ENCODE peak calls at places on chromosomes 2 and 18, in ten cellular contexts. One of them, this sample, is unnamed.
A peak's percentile ranks its signal among the peaks of the same experiment; 100 is the strongest.

GRCh38 chr2:67256892-67257291 is 140.2 kb upstream of the ETAA1 start:
- DNase-seq in DND-41: no peak
- DNase-seq in foreskin fibroblast: no peak
- DNase-seq in pancreas: no peak
- DNase-seq in HFF-Myc: peak; percentile 32
- DNase-seq in dorsolateral prefrontal cortex: no peak
- DNase-seq in epithelial cell of proximal tubule: no peak
- DNase-seq in fibroblast of pulmonary artery: peak; percentile 35
- DNase-seq in lung: no peak
- DNase-seq in CD8-positive, alpha-beta T cell: no peak
- DNase-seq in this sample: peak; percentile 53

GRCh38 chr2:235478609-235479008 is 15.2 kb upstream of the AGAP1 start:
- DNase-seq in DND-41: no peak
- DNase-seq in foreskin fibroblast: no peak
- DNase-seq in pancreas: no peak
- DNase-seq in HFF-Myc: no peak
- DNase-seq in dorsolateral prefrontal cortex: no peak
- DNase-seq in epithelial cell of proximal tubule: no peak
- DNase-seq in fibroblast of pulmonary artery: no peak
- DNase-seq in lung: no peak
- DNase-seq in CD8-positive, alpha-beta T cell: no peak
- DNase-seq in this sample: no peak

GRCh38 chr2:46657042-46657504 is 177.7 kb downstream of the TMEM247 start:
- DNase-seq in DND-41: no peak
- DNase-seq in foreskin fibroblast: peak; percentile 63
- DNase-seq in pancreas: no peak
- DNase-seq in HFF-Myc: no peak
- DNase-seq in dorsolateral prefrontal cortex: no peak
- DNase-seq in epithelial cell of proximal tubule: no peak
- DNase-seq in fibroblast of pulmonary artery: peak; percentile 89
- DNase-seq in lung: peak; percentile 75
- DNase-seq in CD8-positive, alpha-beta T cell: no peak
- DNase-seq in this sample: no peak

GRCh38 chr2:97742381-97742847 is 29.0 kb downstream of the ZAP70 start:
- DNase-seq in DND-41: no peak
- DNase-seq in foreskin fibroblast: peak; percentile 40
- DNase-seq in pancreas: no peak
- DNase-seq in HFF-Myc: no peak
- DNase-seq in dorsolateral prefrontal cortex: no peak
- DNase-seq in epithelial cell of proximal tubule: no peak
- DNase-seq in fibroblast of pulmonary artery: no peak
- DNase-seq in lung: no peak
- DNase-seq in CD8-positive, alpha-beta T cell: no peak
- DNase-seq in this sample: no peak

GRCh38 chr2:241967745-241968144 is 98.2 kb downstream of the RTP5 start:
- DNase-seq in DND-41: no peak
- DNase-seq in foreskin fibroblast: no peak
- DNase-seq in pancreas: no peak
- DNase-seq in HFF-Myc: no peak
- DNase-seq in dorsolateral prefrontal cortex: no peak
- DNase-seq in epithelial cell of proximal tubule: no peak
- DNase-seq in fibroblast of pulmonary artery: no peak
- DNase-seq in lung: no peak
- DNase-seq in CD8-positive, alpha-beta T cell: no peak
- DNase-seq in this sample: no peak

GRCh38 chr18:10045296-10045891 is 131.6 kb downstream of the VAPA start:
- DNase-seq in DND-41: no peak
- DNase-seq in foreskin fibroblast: no peak
- DNase-seq in pancreas: no peak
- DNase-seq in HFF-Myc: no peak
- DNase-seq in dorsolateral prefrontal cortex: no peak
- DNase-seq in epithelial cell of proximal tubule: no peak
- DNase-seq in fibroblast of pulmonary artery: no peak
- DNase-seq in lung: no peak
- DNase-seq in CD8-positive, alpha-beta T cell: no peak
- DNase-seq in this sample: no peak

GRCh38 chr2:112626604-112627059 is 19.1 kb upstream of the SLC20A1 start:
- DNase-seq in DND-41: peak; percentile 76
- DNase-seq in foreskin fibroblast: peak; percentile 78
- DNase-seq in pancreas: peak; percentile 35
- DNase-seq in HFF-Myc: no peak
- DNase-seq in dorsolateral prefrontal cortex: peak; percentile 88
- DNase-seq in epithelial cell of proximal tubule: no peak
- DNase-seq in fibroblast of pulmonary artery: peak; percentile 79
- DNase-seq in lung: peak; percentile 54
- DNase-seq in CD8-positive, alpha-beta T cell: peak; percentile 87
- DNase-seq in this sample: no peak

GRCh38 chr18:68925268-68925667 is 127.4 kb downstream of the CCDC102B start:
- DNase-seq in DND-41: no peak
- DNase-seq in foreskin fibroblast: no peak
- DNase-seq in pancreas: no peak
- DNase-seq in HFF-Myc: no peak
- DNase-seq in dorsolateral prefrontal cortex: no peak
- DNase-seq in epithelial cell of proximal tubule: no peak
- DNase-seq in fibroblast of pulmonary artery: peak; percentile 11
- DNase-seq in lung: no peak
- DNase-seq in CD8-positive, alpha-beta T cell: no peak
- DNase-seq in this sample: no peak

GRCh38 chr2:160630801-160631590 is 137.4 kb upstream of the RBMS1 start:
- DNase-seq in DND-41: no peak
- DNase-seq in foreskin fibroblast: no peak
- DNase-seq in pancreas: no peak
- DNase-seq in HFF-Myc: no peak
- DNase-seq in dorsolateral prefrontal cortex: no peak
- DNase-seq in epithelial cell of proximal tubule: no peak
- DNase-seq in fibroblast of pulmonary artery: no peak
- DNase-seq in lung: no peak
- DNase-seq in CD8-positive, alpha-beta T cell: no peak
- DNase-seq in this sample: no peak

GRCh38 chr2:15594291-15595256 is 2.9 kb downstream of the DDX1 start:
- DNase-seq in DND-41: no peak
- DNase-seq in foreskin fibroblast: no peak
- DNase-seq in pancreas: no peak
- DNase-seq in HFF-Myc: no peak
- DNase-seq in dorsolateral prefrontal cortex: no peak
- DNase-seq in epithelial cell of proximal tubule: no peak
- DNase-seq in fibroblast of pulmonary artery: no peak
- DNase-seq in lung: no peak
- DNase-seq in CD8-positive, alpha-beta T cell: no peak
- DNase-seq in this sample: no peak

GRCh38 chr2:69185807-69186206 is 172.8 kb downstream of the ANTXR1 start:
- DNase-seq in DND-41: no peak
- DNase-seq in foreskin fibroblast: no peak
- DNase-seq in pancreas: no peak
- DNase-seq in HFF-Myc: no peak
- DNase-seq in dorsolateral prefrontal cortex: no peak
- DNase-seq in epithelial cell of proximal tubule: no peak
- DNase-seq in fibroblast of pulmonary artery: no peak
- DNase-seq in lung: no peak
- DNase-seq in CD8-positive, alpha-beta T cell: no peak
- DNase-seq in this sample: peak; percentile 45
- TF ChIP-seq CTCF in DND-41: no peak
- TF ChIP-seq CTCF in foreskin fibroblast: no peak
- TF ChIP-seq CTCF in pancreas: no peak
- TF ChIP-seq CTCF in HFF-Myc: no peak
- TF ChIP-seq CTCF in dorsolateral prefrontal cortex: no peak
- TF ChIP-seq CTCF in epithelial cell of proximal tubule: no peak
- TF ChIP-seq CTCF in fibroblast of pulmonary artery: no peak
- TF ChIP-seq CTCF in lung: no peak
- TF ChIP-seq CTCF in CD8-positive, alpha-beta T cell: no peak
- TF ChIP-seq CTCF in this sample: no peak

GRCh38 chr2:236847538-236848263 is 238.0 kb upstream of the COPS8 start:
- DNase-seq in DND-41: no peak
- DNase-seq in foreskin fibroblast: no peak
- DNase-seq in pancreas: no peak
- DNase-seq in HFF-Myc: no peak
- DNase-seq in dorsolateral prefrontal cortex: no peak
- DNase-seq in epithelial cell of proximal tubule: no peak
- DNase-seq in fibroblast of pulmonary artery: no peak
- DNase-seq in lung: no peak
- DNase-seq in CD8-positive, alpha-beta T cell: no peak
- DNase-seq in this sample: no peak
- H3K4me3 ChIP-seq in DND-41: no peak overlapping the region
- H3K4me3 ChIP-seq in foreskin fibroblast: no peak overlapping the region
- H3K4me3 ChIP-seq in pancreas: no peak overlapping the region
- H3K4me3 ChIP-seq in HFF-Myc: no peak overlapping the region
- H3K4me3 ChIP-seq in dorsolateral prefrontal cortex: no peak overlapping the region
- H3K4me3 ChIP-seq in epithelial cell of proximal tubule: no peak overlapping the region
- H3K4me3 ChIP-seq in fibroblast of pulmonary artery: no peak overlapping the region
- H3K4me3 ChIP-seq in lung: no peak overlapping the region
- H3K4me3 ChIP-seq in CD8-positive, alpha-beta T cell: no peak overlapping the region
- H3K4me3 ChIP-seq in this sample: no peak overlapping the region

GRCh38 chr2:63699549-63699839 is 110.7 kb downstream of the MDH1 start:
- DNase-seq in DND-41: no peak
- DNase-seq in foreskin fibroblast: no peak
- DNase-seq in pancreas: no peak
- DNase-seq in HFF-Myc: no peak
- DNase-seq in dorsolateral prefrontal cortex: no peak
- DNase-seq in epithelial cell of proximal tubule: no peak
- DNase-seq in fibroblast of pulmonary artery: no peak
- DNase-seq in lung: no peak
- DNase-seq in CD8-positive, alpha-beta T cell: no peak
- DNase-seq in this sample: no peak

GRCh38 chr2:63696496-63696895 is 107.7 kb downstream of the MDH1 start:
- DNase-seq in DND-41: no peak
- DNase-seq in foreskin fibroblast: no peak
- DNase-seq in pancreas: no peak
- DNase-seq in HFF-Myc: no peak
- DNase-seq in dorsolateral prefrontal cortex: no peak
- DNase-seq in epithelial cell of proximal tubule: no peak
- DNase-seq in fibroblast of pulmonary artery: no peak
- DNase-seq in lung: no peak
- DNase-seq in CD8-positive, alpha-beta T cell: no peak
- DNase-seq in this sample: no peak

GRCh38 chr2:63695583-63695982 is 106.8 kb downstream of the MDH1 start:
- DNase-seq in DND-41: no peak
- DNase-seq in foreskin fibroblast: no peak
- DNase-seq in pancreas: no peak
- DNase-seq in HFF-Myc: no peak
- DNase-seq in dorsolateral prefrontal cortex: no peak
- DNase-seq in epithelial cell of proximal tubule: no peak
- DNase-seq in fibroblast of pulmonary artery: no peak
- DNase-seq in lung: no peak
- DNase-seq in CD8-positive, alpha-beta T cell: no peak
- DNase-seq in this sample: no peak

GRCh38 chr2:63698825-63699548 is 110.2 kb downstream of the MDH1 start:
- DNase-seq in DND-41: peak; percentile 21
- DNase-seq in foreskin fibroblast: peak; percentile 87
- DNase-seq in pancreas: peak; percentile 23
- DNase-seq in HFF-Myc: peak; percentile 96
- DNase-seq in dorsolateral prefrontal cortex: no peak
- DNase-seq in epithelial cell of proximal tubule: peak; percentile 89
- DNase-seq in fibroblast of pulmonary artery: peak; percentile 84
- DNase-seq in lung: peak; percentile 49
- DNase-seq in CD8-positive, alpha-beta T cell: no peak
- DNase-seq in this sample: peak; percentile 68

DNA sequence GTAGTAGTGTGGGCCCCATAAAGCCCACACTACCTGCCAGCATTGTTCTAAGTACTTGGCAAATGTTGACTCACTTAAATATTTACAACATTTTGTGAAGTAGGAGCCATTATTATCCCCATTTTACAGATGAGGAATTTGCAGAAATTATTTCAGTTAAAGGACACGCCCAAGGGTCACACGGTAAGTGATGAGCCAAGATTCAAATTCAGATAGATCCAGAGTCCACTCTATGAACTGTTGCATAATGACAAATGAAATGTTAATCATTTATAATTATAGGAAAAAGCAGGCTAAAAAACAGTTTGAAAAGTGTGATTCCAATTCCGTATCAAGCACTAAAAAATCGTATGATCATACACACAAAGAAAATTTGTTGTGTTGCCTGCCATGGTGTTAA is 108.4 kb downstream of the MDH1 start:
- DNase-seq in DND-41: no peak
- DNase-seq in foreskin fibroblast: no peak
- DNase-seq in pancreas: no peak
- DNase-seq in HFF-Myc: no peak
- DNase-seq in dorsolateral prefrontal cortex: no peak
- DNase-seq in epithelial cell of proximal tubule: no peak
- DNase-seq in fibroblast of pulmonary artery: no peak
- DNase-seq in lung: no peak
- DNase-seq in CD8-positive, alpha-beta T cell: no peak
- DNase-seq in this sample: no peak
- TF ChIP-seq CTCF in DND-41: no peak
- TF ChIP-seq CTCF in foreskin fibroblast: no peak
- TF ChIP-seq CTCF in pancreas: no peak
- TF ChIP-seq CTCF in HFF-Myc: no peak
- TF ChIP-seq CTCF in dorsolateral prefrontal cortex: no peak
- TF ChIP-seq CTCF in epithelial cell of proximal tubule: no peak
- TF ChIP-seq CTCF in fibroblast of pulmonary artery: no peak
- TF ChIP-seq CTCF in lung: no peak
- TF ChIP-seq CTCF in CD8-positive, alpha-beta T cell: no peak
- TF ChIP-seq CTCF in this sample: no peak

GRCh38 chr18:31652355-31652754 is 32.0 kb downstream of the B4GALT6 start:
- DNase-seq in DND-41: no peak
- DNase-seq in foreskin fibroblast: no peak
- DNase-seq in pancreas: no peak
- DNase-seq in HFF-Myc: no peak
- DNase-seq in dorsolateral prefrontal cortex: no peak
- DNase-seq in epithelial cell of proximal tubule: no peak
- DNase-seq in fibroblast of pulmonary artery: no peak
- DNase-seq in lung: no peak
- DNase-seq in CD8-positive, alpha-beta T cell: no peak
- DNase-seq in this sample: no peak
- H3K4me3 ChIP-seq in DND-41: no peak overlapping the region
- H3K4me3 ChIP-seq in foreskin fibroblast: no peak overlapping the region
- H3K4me3 ChIP-seq in pancreas: no peak overlapping the region
- H3K4me3 ChIP-seq in HFF-Myc: no peak overlapping the region
- H3K4me3 ChIP-seq in dorsolateral prefrontal cortex: no peak overlapping the region
- H3K4me3 ChIP-seq in epithelial cell of proximal tubule: no peak overlapping the region
- H3K4me3 ChIP-seq in fibroblast of pulmonary artery: no peak overlapping the region
- H3K4me3 ChIP-seq in lung: no peak overlapping the region
- H3K4me3 ChIP-seq in CD8-positive, alpha-beta T cell: no peak overlapping the region
- H3K4me3 ChIP-seq in this sample: no peak overlapping the region

This sample was measured in astrocyte of the cerebellum.